ENCODE peak calls at places on chromosomes 7 and 10, in ten cellular contexts. S is brain microvascular endothelial cell, I is lower lobe of right lung, M is astrocyte of the spinal cord, W is PC-9, N is heart right ventricle, C is HFF-Myc, R is cardiac fibroblast, A is AG04450, K is bronchial epithelial cell. G is an unnamed sample.

GRCh38 chr10:98485959-98486358 is 39.2 kb upstream of the HPS1 start:
- DNase-seq in W (no peak), N (no peak), A (no peak), C (no peak), K (peak; percentile 13), M (no peak), S (no peak), R (peak; percentile 12), I (no peak), G (peak; percentile 4)

GRCh38 chr7:97732567-97733275 is 835 bp downstream of the TAC1 start:
- DNase-seq in C (no peak), N (no peak), I (no peak), W (no peak), A (no peak), S (no peak), R (no peak), M (no peak), K (no peak), G (no peak)

GRCh38 chr7:82098410-82098809 is 328.6 kb upstream of the HGF start:
- DNase-seq in I (no peak), C (no peak), M (no peak), W (no peak), A (no peak), N (no peak), S (no peak), K (no peak), R (peak; percentile 15), G (peak; percentile 60)

GRCh38 chr10:6426317-6426716 is 153.8 kb downstream of the PRKCQ start:
- DNase-seq in I (no peak), N (no peak), W (no peak), C (no peak), K (no peak), M (no peak), S (no peak), A (no peak), R (no peak), G (no peak)

GRCh38 chr7:122298131-122298530 is 6.4 kb downstream of the FEZF1 start:
- DNase-seq in N (no peak), C (no peak), K (no peak), W (no peak), M (no peak), R (no peak), I (no peak), A (no peak), S (no peak), G (no peak)

GRCh38 chr7:83836028-83836427 is 187.1 kb upstream of the SEMA3E start:
- DNase-seq in S (no peak), N (no peak), R (no peak), W (no peak), C (no peak), A (no peak), K (no peak), I (no peak), M (no peak), G (no peak)

GRCh38 chr10:43202224-43202656 is 64.0 kb downstream of the CSGALNACT2 start:
- DNase-seq in K (peak; percentile 21), A (no peak), W (peak; percentile 61), I (peak; percentile 72), N (no peak), M (no peak), R (peak; percentile 26), C (no peak), S (no peak), G (no peak)

GRCh38 chr7:154302380-154302779 is 250.2 kb downstream of the DPP6 start:
- DNase-seq in S (no peak), A (no peak), I (no peak), K (no peak), N (no peak), W (no peak), M (no peak), C (no peak), R (no peak), G (no peak)

GRCh38 chr7:4960363-4960762 is 1.4 kb upstream of the MMD2 start:
- DNase-seq in M (no peak), W (no peak), A (no peak), S (no peak), I (no peak), K (no peak), C (no peak), N (no peak), R (no peak), G (no peak)

GRCh38 chr7:4957847-4958476 is 1.0 kb downstream of the MMD2 start:
- DNase-seq in A (no peak), M (no peak), C (no peak), I (peak; percentile 8), W (no peak), N (no peak), S (no peak), K (no peak), R (no peak), G (no peak)

GRCh38 chr7:4959356-4959755 is 369 bp upstream of the MMD2 start:
- DNase-seq in M (no peak), R (no peak), A (no peak), C (no peak), N (no peak), S (no peak), K (no peak), I (no peak), W (no peak), G (no peak)

GRCh38 chr7:4959881-4960280 is 894 bp upstream of the MMD2 start:
- DNase-seq in N (no peak), R (no peak), M (no peak), W (no peak), C (no peak), I (no peak), A (no peak), S (no peak), K (no peak), G (no peak)

GRCh38 chr7:4958477-4959301 is at the start of gene MMD2:
- DNase-seq in K (no peak), S (no peak), N (no peak), A (no peak), I (no peak), M (no peak), C (no peak), R (no peak), W (no peak), G (no peak)
- H3K4me3 ChIP-seq in K (no peak within 1 kb of the TSS), S (no peak within 1 kb of the TSS), N (peak within 1 kb of the TSS; percentile 43), A (no peak within 1 kb of the TSS), I (peak within 1 kb of the TSS; percentile 21), M (no peak within 1 kb of the TSS), C (no peak within 1 kb of the TSS), R (no peak within 1 kb of the TSS), W (no peak within 1 kb of the TSS), G (peak within 1 kb of the TSS; percentile 22)

GRCh38 chr7:27123021-27123476 is 7.5 kb downstream of the HOXA4 start:
- DNase-seq in S (no peak), R (no peak), A (no peak), M (peak; percentile 77), K (no peak), I (no peak), W (no peak), C (no peak), N (no peak), G (no peak)

GRCh38 chr7:27121656-27122055 is 8.9 kb downstream of the HOXA4 start:
- DNase-seq in C (no peak), S (no peak), K (no peak), R (no peak), N (no peak), I (no peak), W (no peak), M (no peak), A (no peak), G (no peak)

GRCh38 chr7:27123477-27124053 is 7.0 kb downstream of the HOXA4 start:
- DNase-seq in A (no peak), M (no peak), R (no peak), I (no peak), S (no peak), C (no peak), K (no peak), W (no peak), N (no peak), G (no peak)

GRCh38 chr7:27124096-27124978 is 6.2 kb downstream of the HOXA4 start:
- DNase-seq in C (no peak), S (no peak), I (no peak), M (peak; percentile 99), W (no peak), A (peak; percentile 86), K (no peak), R (peak; percentile 33), N (no peak), G (no peak)

DNA sequence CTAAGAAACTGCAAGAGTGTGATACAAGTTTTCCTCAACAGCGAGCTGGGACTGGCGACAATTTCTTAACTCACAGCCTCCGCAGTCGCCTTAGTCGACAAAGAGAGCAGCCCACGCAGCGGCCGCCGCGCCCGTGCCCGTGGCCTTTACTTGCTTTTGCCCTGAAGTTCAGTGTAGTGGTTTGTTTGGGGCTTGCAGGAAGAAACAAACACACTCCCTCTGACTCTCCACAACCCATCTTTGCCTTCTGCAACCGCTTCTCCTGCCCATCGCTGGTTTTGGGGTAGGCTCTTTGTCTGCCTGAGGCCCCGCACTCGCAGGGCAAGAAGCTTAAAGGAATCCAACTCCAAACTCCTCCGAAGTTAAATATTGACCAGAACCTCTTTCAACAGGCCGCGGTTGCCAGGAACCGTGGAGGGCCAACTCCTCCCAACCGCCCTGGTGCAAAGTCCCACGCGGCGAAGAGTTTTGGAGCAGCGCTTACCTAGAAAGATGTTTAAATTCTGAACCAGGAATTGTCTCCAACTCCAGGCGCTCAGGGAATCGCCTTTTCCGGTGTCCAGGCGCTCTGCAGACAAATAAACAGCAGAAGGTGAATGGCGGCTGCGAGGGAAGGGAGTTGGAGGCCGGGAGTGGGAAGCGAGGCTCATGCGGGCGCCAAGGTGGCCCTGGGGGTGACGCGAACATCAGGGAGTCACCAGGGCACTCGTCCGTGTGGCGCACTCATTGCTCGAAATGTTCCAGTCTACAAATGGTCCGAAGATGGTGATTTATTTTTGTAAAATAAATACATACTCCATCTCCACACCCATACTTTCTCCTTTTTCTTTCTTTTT is 8.3 kb downstream of the HOXA4 start:
- DNase-seq in M (no peak), K (no peak), S (no peak), A (no peak), R (no peak), C (no peak), I (no peak), W (no peak), N (no peak), G (no peak)
- H3K4me3 ChIP-seq in M (peak overlapping the region; percentile 64), K (no peak overlapping the region), S (peak overlapping the region; percentile 29), A (peak overlapping the region; percentile 60), R (no peak overlapping the region), C (no peak overlapping the region), I (peak overlapping the region; percentile 51), W (no peak overlapping the region), N (no peak overlapping the region), G (no peak overlapping the region)

GRCh38 chr7:102197599-102197998 is 89.1 kb upstream of the SH2B2 start:
- DNase-seq in R (no peak), S (no peak), N (no peak), A (no peak), C (no peak), I (no peak), W (no peak), M (no peak), K (no peak), G (no peak)
- H3K4me3 ChIP-seq in R (no peak overlapping the region), S (no peak overlapping the region), N (no peak overlapping the region), A (no peak overlapping the region), C (no peak overlapping the region), I (no peak overlapping the region), W (no peak overlapping the region), M (no peak overlapping the region), K (no peak overlapping the region), G (no peak overlapping the region)

DNA sequence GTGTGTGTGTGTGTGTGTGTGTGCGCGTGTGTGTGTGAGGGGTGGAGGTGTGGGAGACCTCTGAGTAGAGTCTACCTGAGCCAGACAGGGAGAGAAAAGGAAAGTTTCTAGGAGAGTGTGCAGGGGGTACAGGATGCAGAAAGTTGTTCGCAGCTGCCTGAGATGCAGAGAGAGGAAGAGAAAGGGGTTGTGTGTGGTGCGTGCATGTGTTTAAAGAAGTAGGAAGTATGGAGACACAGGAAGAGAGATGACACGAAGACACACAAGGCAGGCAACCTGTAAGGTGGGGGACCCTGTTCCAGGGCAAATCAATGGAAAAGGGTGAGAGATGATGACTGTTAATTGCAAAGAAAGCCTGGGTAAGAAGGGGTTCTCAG is 52.2 kb downstream of the C10orf105 start:
- DNase-seq in N (no peak), M (no peak), K (no peak), R (no peak), C (no peak), S (no peak), I (no peak), A (no peak), W (no peak), G (no peak)
- H3K4me3 ChIP-seq in N (no peak overlapping the region), M (no peak overlapping the region), K (no peak overlapping the region), R (no peak overlapping the region), C (no peak overlapping the region), S (no peak overlapping the region), I (no peak overlapping the region), A (no peak overlapping the region), W (no peak overlapping the region), G (no peak overlapping the region)

G was measured in skeletal muscle cell.